ENCODE peak calls at places on chromosomes 7 and 10, in six cellular contexts. X is COR-L47; L is stimulated activated naive CD4-positive, alpha-beta T cell treated with Interleukin-2 at 50 U/mL for 16 hours; H is cardiac fibroblast; F is NCI-H69; A is fibroblast of lung. D is an unnamed sample.

GRCh38 chr10:27558612-27559020 is 54.5 kb downstream of the RAB18 start:
- DNase-seq in A (peak), F (peak), L (no peak), H (peak), X (no peak), D (peak)

GRCh38 chr7:132110692-132111091 is 465.6 kb downstream of the PLXNA4 start:
- DNase-seq in X (no peak), L (no peak), H (no peak), F (no peak), A (no peak), D (no peak)

GRCh38 chr7:157408258-157409101 is 71.7 kb downstream of the DNAJB6 start:
- DNase-seq in H (no peak), X (no peak), F (no peak), L (no peak), A (no peak), D (no peak)

GRCh38 chr7:70356324-70356797 is 758.1 kb downstream of the AUTS2 start:
- DNase-seq in L (no peak), H (no peak), F (peak), X (peak), A (no peak), D (no peak)

GRCh38 chr10:105682911-105683310 is 1041.8 kb downstream of the SORCS3 start:
- DNase-seq in X (no peak), F (no peak), A (no peak), L (no peak), H (no peak), D (no peak)

GRCh38 chr7:1593091-1593866 is 23.4 kb upstream of the PSMG3 start:
- DNase-seq in F (no peak), A (no peak), L (no peak), H (peak), X (no peak), D (no peak)

GRCh38 chr7:70647801-70648491 is 484.0 kb upstream of the GALNT17 start:
- DNase-seq in H (no peak), A (no peak), L (peak), X (no peak), F (no peak), D (no peak)

GRCh38 chr10:65793738-65794425 is 1132.0 kb upstream of the LRRTM3 start:
- DNase-seq in L (no peak), F (peak), X (no peak), A (peak), H (no peak), D (no peak)

GRCh38 chr7:121084748-121085336 is 96.3 kb downstream of the CPED1 start:
- DNase-seq in F (no peak), H (peak), L (no peak), X (no peak), A (peak), D (no peak)

GRCh38 chr10:132914732-132915131 is 27.6 kb downstream of the CFAP46 start:
- DNase-seq in H (no peak), L (no peak), F (no peak), A (no peak), X (no peak), D (no peak)

GRCh38 chr10:59285848-59286247 is 76.5 kb downstream of the FAM13C start:
- DNase-seq in H (no peak), A (no peak), F (no peak), L (no peak), X (no peak), D (no peak)

GRCh38 chr7:66741706-66742053 is 1.1 kb downstream of the RABGEF1 start:
- DNase-seq in A (peak), X (no peak), F (peak), H (peak), L (no peak), D (no peak)

GRCh38 chr10:83222300-83222699 is 917.0 kb upstream of the GHITM start:
- DNase-seq in H (no peak), X (no peak), A (no peak), F (no peak), L (no peak), D (no peak)

GRCh38 chr10:132136689-132137088 is 50.1 kb upstream of the DPYSL4 start:
- DNase-seq in X (no peak), L (no peak), H (no peak), F (no peak), A (no peak), D (no peak)

GRCh38 chr7:155373359-155374273 is 75.9 kb downstream of the INSIG1 start:
- DNase-seq in H (no peak), L (no peak), X (no peak), A (peak), F (no peak), D (no peak)

GRCh38 chr7:84070770-84071169 is 123.8 kb downstream of the SEMA3A start:
- DNase-seq in F (peak), A (no peak), X (no peak), L (no peak), H (no peak), D (no peak)

GRCh38 chr10:75430000-75430763 is 1.2 kb upstream of the LRMDA start:
- DNase-seq in X (no peak), H (peak), F (no peak), L (no peak), A (no peak), D (peak)

GRCh38 chr10:30581779-30582380 is 47.7 kb downstream of the LYZL2 start:
- DNase-seq in X (no peak), H (peak), F (peak), L (no peak), A (peak), D (peak)

GRCh38 chr10:73159038-73159648 is 8.7 kb downstream of the ECD start:
- DNase-seq in F (peak), L (peak), A (peak), H (peak), X (peak), D (peak)

GRCh38 chr10:100041620-100042019 is 31.9 kb upstream of the DNMBP start:
- DNase-seq in A (no peak), L (no peak), F (no peak), H (peak), X (no peak), D (no peak)

GRCh38 chr7:100897111-100897608 is 1.5 kb upstream of the ACHE start:
- DNase-seq in L (peak), H (no peak), F (peak), X (no peak), A (no peak), D (no peak)

GRCh38 chr10:59285073-59285472 is 77.3 kb downstream of the FAM13C start:
- DNase-seq in X (no peak), F (no peak), H (no peak), L (no peak), A (no peak), D (no peak)